ENCODE peak calls at places on chromosomes 6 and 20, in five cellular contexts. F is mesenchymal stem cell, K is tibial artery, S is vagina, U is psoas muscle. T is an unnamed sample.
A peak's percentile ranks its signal among the peaks of the same experiment; 100 is the strongest.

GRCh38 chr6:26251354-26252081 is 113.5 kb upstream of the BTN3A2 start:
- DNase-seq in F (peak; percentile 95), K (no peak), S (no peak), U (no peak), T (peak; percentile 28)

GRCh38 chr20:35539756-35540212 is 2.1 kb upstream of the ERGIC3 start:
- DNase-seq in F (peak; percentile 23), K (no peak), S (no peak), U (no peak), T (peak; percentile 96)

GRCh38 chr20:19019734-19020364 is 192.6 kb upstream of the SLC24A3 start:
- DNase-seq in F (no peak), K (no peak), S (peak; percentile 54), U (no peak), T (no peak)

GRCh38 chr6:135128268-135128914 is 52.7 kb upstream of the MYB start:
- DNase-seq in F (no peak), K (no peak), S (no peak), U (no peak), T (no peak)

GRCh38 chr20:62814060-62814708 is 2.7 kb upstream of the COL9A3 start:
- DNase-seq in F (no peak), K (no peak), S (no peak), U (no peak), T (no peak)

GRCh38 chr6:116287668-116288282 is 8.0 kb upstream of the TSPYL1 start:
- DNase-seq in F (peak; percentile 70), K (no peak), S (no peak), U (no peak), T (no peak)

GRCh38 chr6:37048851-37049734 is 43.6 kb downstream of the FGD2 start:
- DNase-seq in F (peak; percentile 90), K (peak; percentile 43), S (no peak), U (peak; percentile 51), T (peak; percentile 75)

GRCh38 chr6:142784344-142784743 is 160.6 kb downstream of the HIVEP2 start:
- DNase-seq in F (no peak), K (no peak), S (no peak), U (no peak), T (no peak)

GRCh38 chr6:15260099-15260821 is 14.4 kb downstream of the JARID2 start:
- DNase-seq in F (peak; percentile 78), K (no peak), S (no peak), U (no peak), T (no peak)

GRCh38 chr6:161439093-161439492 is 165.2 kb upstream of the AGPAT4 start:
- DNase-seq in F (peak; percentile 71), K (no peak), S (no peak), U (peak; percentile 74), T (peak; percentile 71)

GRCh38 chr6:151614630-151615029 is 120.8 kb downstream of the CCDC170 start:
- DNase-seq in F (no peak), K (no peak), S (no peak), U (no peak), T (no peak)

GRCh38 chr6:106104476-106104875 is 18.3 kb downstream of the PRDM1 start:
- DNase-seq in F (no peak), K (no peak), S (no peak), U (no peak), T (no peak)

GRCh38 chr6:76817429-76817828 is 645.9 kb downstream of the HTR1B start:
- DNase-seq in F (no peak), K (no peak), S (no peak), U (no peak), T (no peak)

GRCh38 chr6:144219056-144219685 is 66.0 kb upstream of the UTRN start:
- DNase-seq in F (peak; percentile 64), K (no peak), S (no peak), U (no peak), T (peak; percentile 75)

DNA sequence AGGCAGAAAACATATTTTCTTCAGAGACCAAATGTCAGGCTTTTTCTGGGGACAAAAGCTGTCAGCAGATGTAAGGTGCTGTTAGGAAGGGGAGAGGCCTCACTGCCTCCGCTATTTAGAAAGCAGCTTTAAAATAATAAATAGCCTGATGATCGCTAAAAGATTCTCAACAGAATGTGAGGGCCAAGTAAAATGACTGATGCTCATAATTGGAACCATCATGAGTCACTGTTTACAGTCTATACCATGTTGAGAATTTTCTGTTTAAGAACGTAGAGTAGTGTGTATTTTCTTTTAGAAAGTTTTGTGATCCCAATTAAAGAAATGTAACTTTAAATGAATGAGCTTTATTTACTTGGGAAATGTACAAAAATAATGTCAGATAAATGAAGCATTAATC is 220.0 kb downstream of the CLIC5 start:
- DNase-seq in F (no peak), K (no peak), S (no peak), U (no peak), T (no peak)
- H3K27ac ChIP-seq in F (no peak overlapping the region), K (no peak overlapping the region), S (no peak overlapping the region), U (no peak overlapping the region), T (no peak overlapping the region)

GRCh38 chr20:40513010-40513409 is 176.0 kb downstream of the MAFB start:
- DNase-seq in F (no peak), K (no peak), S (no peak), U (no peak), T (no peak)
- H3K27ac ChIP-seq in F (no peak overlapping the region), K (no peak overlapping the region), S (no peak overlapping the region), U (no peak overlapping the region), T (no peak overlapping the region)

GRCh38 chr20:33859157-33859695 is 48.1 kb downstream of the CHMP4B start:
- DNase-seq in F (no peak), K (no peak), S (no peak), U (no peak), T (peak; percentile 45)

GRCh38 chr20:33857722-33858563 is 46.8 kb downstream of the CHMP4B start:
- DNase-seq in F (no peak), K (no peak), S (no peak), U (no peak), T (no peak)

GRCh38 chr20:33861458-33861857 is 50.3 kb downstream of the CHMP4B start:
- DNase-seq in F (no peak), K (no peak), S (no peak), U (no peak), T (peak; percentile 97)

GRCh38 chr20:33858666-33859065 is 47.5 kb downstream of the CHMP4B start:
- DNase-seq in F (no peak), K (no peak), S (no peak), U (no peak), T (no peak)

GRCh38 chr20:33859751-33860150 is 48.6 kb downstream of the CHMP4B start:
- DNase-seq in F (no peak), K (no peak), S (no peak), U (no peak), T (no peak)
- H3K27ac ChIP-seq in F (no peak overlapping the region), K (no peak overlapping the region), S (peak overlapping the region; percentile 36), U (no peak overlapping the region), T (no peak overlapping the region)

GRCh38 chr6:6405031-6405430 is 84.6 kb upstream of the F13A1 start:
- DNase-seq in F (no peak), K (no peak), S (no peak), U (no peak), T (no peak)

GRCh38 chr6:6411115-6411514 is 90.7 kb upstream of the F13A1 start:
- DNase-seq in F (no peak), K (no peak), S (no peak), U (no peak), T (no peak)

GRCh38 chr6:6405997-6406699 is 85.7 kb upstream of the F13A1 start:
- DNase-seq in F (no peak), K (no peak), S (no peak), U (no peak), T (no peak)

GRCh38 chr6:6409397-6410030 is 89.1 kb upstream of the F13A1 start:
- DNase-seq in F (no peak), K (no peak), S (no peak), U (no peak), T (peak; percentile 28)

GRCh38 chr6:6407061-6407723 is 86.7 kb upstream of the F13A1 start:
- DNase-seq in F (no peak), K (no peak), S (no peak), U (no peak), T (no peak)
- H3K27ac ChIP-seq in F (no peak overlapping the region), K (peak overlapping the region; percentile 42), S (no peak overlapping the region), U (no peak overlapping the region), T (no peak overlapping the region)